ENCODE peak calls at places on chromosomes 5 and 9, in six cellular contexts. One of them, this sample, is unnamed.

GRCh38 chr5:168531987-168532386 is 2.9 kb downstream of the FBLL1 start:
- DNase-seq in HepG2: no peak
- DNase-seq in GM12891: no peak
- DNase-seq in H1: no peak
- DNase-seq in GM12878: no peak
- DNase-seq in K562: no peak
- DNase-seq in this sample: no peak

GRCh38 chr5:144048254-144048856 is 122.1 kb downstream of the YIPF5 start:
- DNase-seq in HepG2: no peak
- DNase-seq in GM12891: no peak
- DNase-seq in H1: no peak
- DNase-seq in GM12878: no peak
- DNase-seq in K562: no peak
- DNase-seq in this sample: no peak

GRCh38 chr5:134171972-134172371 is 4.8 kb downstream of the SKP1 start:
- DNase-seq in HepG2: no peak
- DNase-seq in GM12891: no peak
- DNase-seq in H1: no peak
- DNase-seq in GM12878: no peak
- DNase-seq in K562: no peak
- DNase-seq in this sample: no peak

GRCh38 chr9:89920131-89920530 is 315.3 kb downstream of the GADD45G start:
- DNase-seq in HepG2: no peak
- DNase-seq in GM12891: no peak
- DNase-seq in H1: no peak
- DNase-seq in GM12878: no peak
- DNase-seq in K562: no peak
- DNase-seq in this sample: no peak

GRCh38 chr5:86526811-86527348 is 90.9 kb upstream of the COX7C start:
- DNase-seq in HepG2: no peak
- DNase-seq in GM12891: no peak
- DNase-seq in H1: no peak
- DNase-seq in GM12878: no peak
- DNase-seq in K562: peak
- DNase-seq in this sample: no peak

GRCh38 chr5:42951847-42952411 is 88.2 kb downstream of the ANXA2R start:
- DNase-seq in HepG2: no peak
- DNase-seq in GM12891: peak
- DNase-seq in H1: no peak
- DNase-seq in GM12878: no peak
- DNase-seq in K562: no peak
- DNase-seq in this sample: peak

GRCh38 chr5:50623666-50624065 is 42.8 kb upstream of the PARP8 start:
- DNase-seq in HepG2: no peak
- DNase-seq in GM12891: no peak
- DNase-seq in H1: no peak
- DNase-seq in GM12878: no peak
- DNase-seq in K562: no peak
- DNase-seq in this sample: no peak

GRCh38 chr9:114304416-114305188 is 18.3 kb upstream of the ORM1 start:
- DNase-seq in HepG2: no peak
- DNase-seq in GM12891: no peak
- DNase-seq in H1: peak
- DNase-seq in GM12878: no peak
- DNase-seq in K562: no peak
- DNase-seq in this sample: no peak

GRCh38 chr5:154737667-154738320 is 17.4 kb upstream of the LARP1 start:
- DNase-seq in HepG2: peak
- DNase-seq in GM12891: no peak
- DNase-seq in H1: no peak
- DNase-seq in GM12878: no peak
- DNase-seq in K562: no peak
- DNase-seq in this sample: no peak

GRCh38 chr5:17614872-17615605 is 4.8 kb downstream of the TAF11L12 start:
- DNase-seq in HepG2: no peak
- DNase-seq in GM12891: no peak
- DNase-seq in H1: no peak
- DNase-seq in GM12878: no peak
- DNase-seq in K562: no peak
- DNase-seq in this sample: no peak

GRCh38 chr5:125521289-125521688 is 774.9 kb upstream of the ZNF608 start:
- DNase-seq in HepG2: no peak
- DNase-seq in GM12891: no peak
- DNase-seq in H1: no peak
- DNase-seq in GM12878: no peak
- DNase-seq in K562: no peak
- DNase-seq in this sample: no peak

GRCh38 chr9:134496413-134497282 is 145.0 kb upstream of the COL5A1 start:
- DNase-seq in HepG2: no peak
- DNase-seq in GM12891: no peak
- DNase-seq in H1: no peak
- DNase-seq in GM12878: no peak
- DNase-seq in K562: no peak
- DNase-seq in this sample: no peak

GRCh38 chr5:154240595-154240994 is 50.1 kb downstream of the GALNT10 start:
- DNase-seq in HepG2: no peak
- DNase-seq in GM12891: no peak
- DNase-seq in H1: no peak
- DNase-seq in GM12878: no peak
- DNase-seq in K562: no peak
- DNase-seq in this sample: no peak

GRCh38 chr9:85994191-85994590 is 53.2 kb downstream of the NAA35 start:
- DNase-seq in HepG2: no peak
- DNase-seq in GM12891: no peak
- DNase-seq in H1: no peak
- DNase-seq in GM12878: no peak
- DNase-seq in K562: no peak
- DNase-seq in this sample: no peak

GRCh38 chr5:158436271-158437065 is 577.5 kb upstream of the CLINT1 start:
- DNase-seq in HepG2: no peak
- DNase-seq in GM12891: no peak
- DNase-seq in H1: no peak
- DNase-seq in GM12878: no peak
- DNase-seq in K562: no peak
- DNase-seq in this sample: no peak

GRCh38 chr9:123339666-123340414 is 16.2 kb upstream of the CRB2 start:
- DNase-seq in HepG2: no peak
- DNase-seq in GM12891: no peak
- DNase-seq in H1: no peak
- DNase-seq in GM12878: peak
- DNase-seq in K562: no peak
- DNase-seq in this sample: no peak

GRCh38 chr5:151896041-151896691 is 28.5 kb downstream of the GLRA1 start:
- DNase-seq in HepG2: no peak
- DNase-seq in GM12891: no peak
- DNase-seq in H1: no peak
- DNase-seq in GM12878: no peak
- DNase-seq in K562: no peak
- DNase-seq in this sample: no peak

GRCh38 chr5:116375926-116376325 is 198.7 kb downstream of the SEMA6A start:
- DNase-seq in HepG2: no peak
- DNase-seq in GM12891: no peak
- DNase-seq in H1: no peak
- DNase-seq in GM12878: no peak
- DNase-seq in K562: no peak
- DNase-seq in this sample: no peak

GRCh38 chr5:36526537-36526936 is 79.9 kb upstream of the SLC1A3 start:
- DNase-seq in HepG2: no peak
- DNase-seq in GM12891: no peak
- DNase-seq in H1: no peak
- DNase-seq in GM12878: no peak
- DNase-seq in K562: no peak
- DNase-seq in this sample: no peak

GRCh38 chr5:3309538-3309937 is 286.1 kb upstream of the IRX1 start:
- DNase-seq in HepG2: no peak
- DNase-seq in GM12891: no peak
- DNase-seq in H1: no peak
- DNase-seq in GM12878: no peak
- DNase-seq in K562: no peak
- DNase-seq in this sample: no peak

GRCh38 chr5:132455614-132456115 is 34.9 kb downstream of the IRF1 start:
- DNase-seq in HepG2: peak
- DNase-seq in GM12891: no peak
- DNase-seq in H1: no peak
- DNase-seq in GM12878: no peak
- DNase-seq in K562: no peak
- DNase-seq in this sample: no peak

GRCh38 chr9:106893088-106893487 is 30.1 kb downstream of the ZNF462 start:
- DNase-seq in HepG2: no peak
- DNase-seq in GM12891: no peak
- DNase-seq in H1: no peak
- DNase-seq in GM12878: no peak
- DNase-seq in K562: no peak
- DNase-seq in this sample: no peak

GRCh38 chr9:124077915-124078572 is 66.5 kb downstream of the LHX2 start:
- DNase-seq in HepG2: peak
- DNase-seq in GM12891: no peak
- DNase-seq in H1: no peak
- DNase-seq in GM12878: no peak
- DNase-seq in K562: no peak
- DNase-seq in this sample: no peak

GRCh38 chr9:134320195-134320885 is 5.9 kb upstream of the RXRA start:
- DNase-seq in HepG2: no peak
- DNase-seq in GM12891: no peak
- DNase-seq in H1: no peak
- DNase-seq in GM12878: no peak
- DNase-seq in K562: no peak
- DNase-seq in this sample: no peak

GRCh38 chr9:17807670-17808282 is 228.9 kb downstream of the SH3GL2 start:
- DNase-seq in HepG2: peak
- DNase-seq in GM12891: no peak
- DNase-seq in H1: no peak
- DNase-seq in GM12878: no peak
- DNase-seq in K562: no peak
- DNase-seq in this sample: no peak

GRCh38 chr5:32628049-32628803 is 42.9 kb downstream of the SUB1 start:
- DNase-seq in HepG2: peak
- DNase-seq in GM12891: no peak
- DNase-seq in H1: no peak
- DNase-seq in GM12878: no peak
- DNase-seq in K562: no peak
- DNase-seq in this sample: no peak

GRCh38 chr5:172420215-172420934 is 34.0 kb downstream of the SH3PXD2B start:
- DNase-seq in HepG2: peak
- DNase-seq in GM12891: no peak
- DNase-seq in H1: peak
- DNase-seq in GM12878: no peak
- DNase-seq in K562: peak
- DNase-seq in this sample: no peak
- TF ChIP-seq POLR2A in HepG2: no peak
- TF ChIP-seq POLR2A in GM12891: no peak
- TF ChIP-seq POLR2A in H1: no peak
- TF ChIP-seq POLR2A in GM12878: no peak
- TF ChIP-seq POLR2A in K562: no peak
- TF ChIP-seq POLR2A in this sample: no peak

DNA sequence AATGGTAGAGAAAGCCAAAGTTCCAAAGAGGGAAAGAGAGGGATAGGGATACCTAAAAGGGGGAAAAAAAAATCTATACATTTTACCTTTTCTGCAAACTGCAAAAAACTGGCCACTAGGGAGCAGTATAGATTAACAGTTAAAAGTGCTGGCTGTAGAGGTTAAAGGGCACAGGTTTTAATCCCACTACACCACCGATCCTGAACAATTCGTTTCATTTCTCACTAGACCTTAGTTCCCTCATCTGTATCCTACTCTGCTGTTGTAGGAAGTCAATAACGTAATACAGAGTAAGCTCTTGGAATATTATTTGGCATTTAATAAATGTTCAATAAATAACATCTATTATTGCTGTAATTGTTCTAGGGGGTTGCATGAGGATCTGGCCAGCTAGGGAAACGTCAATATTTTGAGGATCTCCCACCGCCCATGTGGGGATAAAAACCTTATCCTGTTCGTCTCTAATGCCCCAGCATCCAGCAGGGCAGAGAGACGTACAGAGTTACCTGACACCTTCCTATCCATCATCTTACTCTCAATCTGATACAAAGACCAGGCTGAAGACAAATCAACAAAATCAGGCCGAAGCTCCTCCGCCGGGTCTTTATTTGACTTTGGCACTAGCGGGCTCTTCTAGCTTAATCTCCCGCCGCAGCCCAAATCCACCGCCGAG is 762 bp downstream of the CDC26 start:
- DNase-seq in HepG2: peak
- DNase-seq in GM12891: no peak
- DNase-seq in H1: no peak
- DNase-seq in GM12878: peak
- DNase-seq in K562: peak
- DNase-seq in this sample: peak
- TF ChIP-seq TAF1 in HepG2: no peak
- TF ChIP-seq TAF1 in GM12891: no peak
- TF ChIP-seq TAF1 in H1: no peak
- TF ChIP-seq TAF1 in GM12878: no peak
- TF ChIP-seq TAF1 in K562: no peak
- TF ChIP-seq TAF1 in this sample: no peak

DNA sequence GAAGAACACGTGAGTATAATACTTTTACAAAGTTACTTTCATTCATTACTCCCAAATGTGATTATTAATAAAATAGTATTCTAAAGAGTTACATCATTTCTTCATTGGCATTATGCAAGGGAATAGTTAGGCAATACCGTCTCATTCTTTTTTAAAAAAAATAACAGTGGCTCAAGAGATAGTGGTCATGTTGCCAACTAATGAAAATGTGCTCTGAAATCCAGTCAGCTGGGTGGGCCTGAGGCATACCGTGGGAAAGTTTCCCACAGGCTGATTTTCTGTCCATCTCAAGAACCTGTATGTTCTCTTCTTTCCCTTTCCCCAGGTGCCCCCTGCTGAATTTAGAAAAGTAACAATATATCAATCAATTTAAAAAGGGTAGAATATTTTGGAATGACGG is 40.8 kb upstream of the ROPN1L start:
- DNase-seq in HepG2: no peak
- DNase-seq in GM12891: no peak
- DNase-seq in H1: no peak
- DNase-seq in GM12878: no peak
- DNase-seq in K562: no peak
- DNase-seq in this sample: no peak
- TF ChIP-seq POLR2AphosphoS5 in HepG2: no peak
- TF ChIP-seq POLR2AphosphoS5 in GM12891: no peak
- TF ChIP-seq POLR2AphosphoS5 in H1: no peak
- TF ChIP-seq POLR2AphosphoS5 in GM12878: no peak
- TF ChIP-seq POLR2AphosphoS5 in K562: no peak
- TF ChIP-seq POLR2AphosphoS5 in this sample: no peak

GRCh38 chr5:150451594-150451993 is 2.1 kb upstream of the RPS14 start:
- DNase-seq in HepG2: no peak
- DNase-seq in GM12891: no peak
- DNase-seq in H1: no peak
- DNase-seq in GM12878: no peak
- DNase-seq in K562: no peak
- DNase-seq in this sample: no peak

GRCh38 chr5:150448960-150449490 is 514 bp downstream of the RPS14 start:
- DNase-seq in HepG2: no peak
- DNase-seq in GM12891: no peak
- DNase-seq in H1: no peak
- DNase-seq in GM12878: no peak
- DNase-seq in K562: no peak
- DNase-seq in this sample: no peak

GRCh38 chr5:150447188-150447587 is 2.4 kb downstream of the RPS14 start:
- DNase-seq in HepG2: no peak
- DNase-seq in GM12891: no peak
- DNase-seq in H1: no peak
- DNase-seq in GM12878: no peak
- DNase-seq in K562: no peak
- DNase-seq in this sample: no peak

GRCh38 chr5:150448353-150448752 is 1.2 kb downstream of the RPS14 start:
- DNase-seq in HepG2: no peak
- DNase-seq in GM12891: no peak
- DNase-seq in H1: no peak
- DNase-seq in GM12878: no peak
- DNase-seq in K562: no peak
- DNase-seq in this sample: no peak

GRCh38 chr5:150449491-150450339 is at the start of gene RPS14:
- DNase-seq in HepG2: peak
- DNase-seq in GM12891: peak
- DNase-seq in H1: peak
- DNase-seq in GM12878: peak
- DNase-seq in K562: peak
- DNase-seq in this sample: peak
- TF ChIP-seq POLR2A in HepG2: peak
- TF ChIP-seq POLR2A in GM12891: peak
- TF ChIP-seq POLR2A in H1: peak
- TF ChIP-seq POLR2A in GM12878: peak
- TF ChIP-seq POLR2A in K562: peak
- TF ChIP-seq POLR2A in this sample: peak

This sample was measured in GM12892.